ENCODE peak calls at places on chromosomes 11 and 22, in seven cellular contexts. L is NCI-H1436, B is mucosa of gallbladder, U is Ammon's horn, Q is NCI-H1417 treated with DMSO at 0.1 percent for 48 hours, C is cardiac septum, X is anterior cingulate cortex. P is an unnamed sample.

GRCh38 chr11:125433454-125434121 is 62.5 kb downstream of the FEZ1 start:
- DNase-seq in L (no peak), B (peak), U (peak), Q (no peak), C (peak), X (peak), P (peak)

GRCh38 chr11:64455436-64456261 is 96.7 kb downstream of the RPS6KA4 start:
- DNase-seq in L (no peak), B (no peak), U (no peak), Q (no peak), C (peak), X (no peak), P (no peak)

GRCh38 chr11:57514538-57515331 is 767 bp downstream of the SLC43A1 start:
- DNase-seq in L (no peak), B (peak), U (no peak), Q (no peak), C (peak), X (no peak), P (peak)

GRCh38 chr22:50713571-50714056 is 24.4 kb upstream of the ACR start:
- DNase-seq in L (no peak), B (no peak), U (peak), Q (no peak), C (no peak), X (peak), P (no peak)

GRCh38 chr11:77332259-77332658 is 30.8 kb upstream of the GDPD4 start:
- DNase-seq in L (no peak), B (no peak), U (no peak), Q (no peak), C (no peak), X (no peak), P (no peak)

GRCh38 chr11:60169264-60169915 is 13.5 kb downstream of the MS4A6A start:
- DNase-seq in L (no peak), B (peak), U (no peak), Q (no peak), C (no peak), X (no peak), P (no peak)

GRCh38 chr11:86952933-86953637 is 2.1 kb downstream of the FZD4 start:
- DNase-seq in L (no peak), B (no peak), U (no peak), Q (no peak), C (no peak), X (no peak), P (no peak)

GRCh38 chr11:126328444-126328843 is 24.6 kb downstream of the DCPS start:
- DNase-seq in L (no peak), B (no peak), U (no peak), Q (peak), C (peak), X (no peak), P (no peak)

GRCh38 chr11:33994937-33995336 is 56.6 kb upstream of the CAPRIN1 start:
- DNase-seq in L (no peak), B (no peak), U (no peak), Q (no peak), C (no peak), X (no peak), P (no peak)

GRCh38 chr11:33454264-33454663 is 197.1 kb downstream of the HIPK3 start:
- DNase-seq in L (no peak), B (no peak), U (no peak), Q (peak), C (no peak), X (no peak), P (no peak)

GRCh38 chr11:10379871-10380568 is 75.0 kb upstream of the AMPD3 start:
- DNase-seq in L (peak), B (no peak), U (no peak), Q (no peak), C (no peak), X (no peak), P (no peak)

GRCh38 chr22:29338398-29338797 is 22.9 kb upstream of the RASL10A start:
- DNase-seq in L (no peak), B (no peak), U (no peak), Q (no peak), C (no peak), X (no peak), P (no peak)

GRCh38 chr11:118953265-118953664 is 2.8 kb upstream of the UPK2 start:
- DNase-seq in L (peak), B (no peak), U (peak), Q (peak), C (no peak), X (peak), P (no peak)

GRCh38 chr11:128422576-128423370 is 164.6 kb downstream of the ETS1 start:
- DNase-seq in L (peak), B (peak), U (no peak), Q (peak), C (no peak), X (no peak), P (peak)

GRCh38 chr22:23012081-23012622 is 58.2 kb upstream of the GNAZ start:
- DNase-seq in L (no peak), B (no peak), U (no peak), Q (no peak), C (no peak), X (no peak), P (no peak)

GRCh38 chr22:19448739-19449421 is 1.4 kb upstream of the C22orf39 start:
- DNase-seq in L (no peak), B (no peak), U (no peak), Q (no peak), C (no peak), X (no peak), P (no peak)

GRCh38 chr11:120810251-120810650 is 213.7 kb upstream of the TBCEL start:
- DNase-seq in L (no peak), B (no peak), U (no peak), Q (no peak), C (no peak), X (no peak), P (peak)

GRCh38 chr22:44286673-44287072 is 26.1 kb downstream of the SHISAL1 start:
- DNase-seq in L (no peak), B (no peak), U (peak), Q (no peak), C (no peak), X (no peak), P (no peak)

GRCh38 chr11:134626032-134626431 is 214.0 kb upstream of the B3GAT1 start:
- DNase-seq in L (no peak), B (no peak), U (no peak), Q (no peak), C (no peak), X (no peak), P (no peak)

GRCh38 chr11:108819957-108820356 is 155.1 kb downstream of the DDX10 start:
- DNase-seq in L (no peak), B (no peak), U (no peak), Q (no peak), C (no peak), X (no peak), P (no peak)

GRCh38 chr22:18076060-18076497 is 1.7 kb upstream of the PEX26 start:
- DNase-seq in L (peak), B (peak), U (peak), Q (no peak), C (peak), X (peak), P (peak)